ENCODE peak calls at places on chromosomes 6 and 20, in nine cellular contexts. Y is AG09319, U is MCF 10A, P is right lobe of liver, V is astrocyte of the cerebellum, L is tibial artery, R is adrenal gland, K is AG10803, H is glutamatergic neuron. J is an unnamed sample.

GRCh38 chr6:170276369-170277057 is 14.4 kb downstream of the DLL1 start:
- DNase-seq in Y (no peak), U (no peak), P (peak), V (no peak), L (peak), R (peak), K (no peak), H (no peak), J (peak)

GRCh38 chr20:62351469-62352401 is 15.4 kb downstream of the LAMA5 start:
- DNase-seq in Y (no peak), U (no peak), P (no peak), V (no peak), L (no peak), R (peak), K (no peak), H (peak), J (no peak)

GRCh38 chr20:21125072-21125848 is 622 bp upstream of the KIZ start:
- DNase-seq in Y (no peak), U (peak), P (peak), V (no peak), L (no peak), R (peak), K (peak), H (peak), J (peak)

GRCh38 chr6:41673704-41674000 is 35.4 kb downstream of the MDFI start:
- DNase-seq in Y (no peak), U (no peak), P (no peak), V (no peak), L (no peak), R (peak), K (no peak), H (no peak), J (no peak)

GRCh38 chr6:159844737-159845645 is 44.9 kb downstream of the PNLDC1 start:
- DNase-seq in Y (no peak), U (no peak), P (no peak), V (no peak), L (peak), R (no peak), K (no peak), H (no peak), J (no peak)

GRCh38 chr6:72619883-72620696 is 1.8 kb upstream of the KCNQ5 start:
- DNase-seq in Y (no peak), U (no peak), P (peak), V (no peak), L (peak), R (peak), K (peak), H (peak), J (peak)

GRCh38 chr20:45098096-45098773 is 2.7 kb downstream of the KCNS1 start:
- DNase-seq in Y (no peak), U (no peak), P (no peak), V (no peak), L (no peak), R (peak), K (peak), H (peak), J (peak)

GRCh38 chr6:11744753-11745152 is 33.9 kb downstream of the ADTRP start:
- DNase-seq in Y (peak), U (no peak), P (peak), V (peak), L (peak), R (peak), K (peak), H (no peak), J (peak)

GRCh38 chr6:524803-525202 is 132.1 kb downstream of the HUS1B start:
- DNase-seq in Y (no peak), U (no peak), P (no peak), V (no peak), L (no peak), R (no peak), K (no peak), H (peak), J (no peak)
- TF ChIP-seq CTCF in Y (no peak), U (no peak), P (no peak), V (no peak), L (no peak), R (no peak), K (no peak), H (no peak), J (no peak)

GRCh38 chr6:4994741-4995140 is 9.1 kb downstream of the RPP40 start:
- DNase-seq in Y (no peak), U (no peak), P (no peak), V (no peak), L (no peak), R (no peak), K (no peak), H (no peak), J (no peak)
- TF ChIP-seq CTCF in Y (no peak), U (no peak), P (no peak), V (no peak), L (no peak), R (no peak), K (no peak), H (no peak), J (no peak)

GRCh38 chr6:89944826-89945407 is 50.6 kb downstream of the GJA10 start:
- DNase-seq in Y (no peak), U (peak), P (no peak), V (no peak), L (no peak), R (no peak), K (peak), H (no peak), J (peak)
- TF ChIP-seq CTCF in Y (peak), U (peak), P (peak), V (peak), L (no peak), R (no peak), K (peak), H (peak), J (peak)

GRCh38 chr6:166772518-166772917 is 145.5 kb upstream of the RPS6KA2 start:
- DNase-seq in Y (no peak), U (peak), P (no peak), V (no peak), L (no peak), R (no peak), K (no peak), H (no peak), J (no peak)
- TF ChIP-seq CTCF in Y (peak), U (no peak), P (no peak), V (peak), L (no peak), R (no peak), K (no peak), H (no peak), J (peak)

J was measured in cardiac fibroblast.